ENCODE peak calls at places on chromosomes 12 and 14, in five cellular contexts. K, Z, W, F and H are unnamed samples.
A peak's percentile ranks its signal among the peaks of the same experiment; 100 is the strongest.

GRCh38 chr12:16294589-16294988 is 17.1 kb upstream of the SLC15A5 start:
- DNase-seq in K (no peak), Z (no peak), W (no peak), F (no peak), H (no peak)

GRCh38 chr12:126667340-126667739 is 1599.6 kb upstream of the TMEM132C start:
- DNase-seq in K (no peak), Z (no peak), W (no peak), F (no peak), H (no peak)

GRCh38 chr12:122850048-122850445 is 14.8 kb downstream of the HIP1R start:
- DNase-seq in K (no peak), Z (no peak), W (no peak), F (peak; percentile 38), H (no peak)

GRCh38 chr14:21498540-21499526 is 12.3 kb downstream of the METTL3 start:
- DNase-seq in K (no peak), Z (no peak), W (peak; percentile 60), F (no peak), H (no peak)

GRCh38 chr14:94066089-94066676 is 14.8 kb downstream of the DDX24 start:
- DNase-seq in K (no peak), Z (no peak), W (no peak), F (no peak), H (no peak)

GRCh38 chr12:59453461-59453860 is 142.4 kb upstream of the SLC16A7 start:
- DNase-seq in K (no peak), Z (no peak), W (no peak), F (no peak), H (no peak)

GRCh38 chr14:68819260-68819691 is 26.4 kb upstream of the ZFP36L1 start:
- DNase-seq in K (no peak), Z (no peak), W (peak; percentile 20), F (no peak), H (no peak)

GRCh38 chr12:105812356-105812755 is 326.4 kb downstream of the NUAK1 start:
- DNase-seq in K (no peak), Z (no peak), W (no peak), F (no peak), H (no peak)

GRCh38 chr14:100583245-100583644 is 4.0 kb downstream of the BEGAIN start:
- DNase-seq in K (no peak), Z (no peak), W (no peak), F (no peak), H (no peak)

DNA sequence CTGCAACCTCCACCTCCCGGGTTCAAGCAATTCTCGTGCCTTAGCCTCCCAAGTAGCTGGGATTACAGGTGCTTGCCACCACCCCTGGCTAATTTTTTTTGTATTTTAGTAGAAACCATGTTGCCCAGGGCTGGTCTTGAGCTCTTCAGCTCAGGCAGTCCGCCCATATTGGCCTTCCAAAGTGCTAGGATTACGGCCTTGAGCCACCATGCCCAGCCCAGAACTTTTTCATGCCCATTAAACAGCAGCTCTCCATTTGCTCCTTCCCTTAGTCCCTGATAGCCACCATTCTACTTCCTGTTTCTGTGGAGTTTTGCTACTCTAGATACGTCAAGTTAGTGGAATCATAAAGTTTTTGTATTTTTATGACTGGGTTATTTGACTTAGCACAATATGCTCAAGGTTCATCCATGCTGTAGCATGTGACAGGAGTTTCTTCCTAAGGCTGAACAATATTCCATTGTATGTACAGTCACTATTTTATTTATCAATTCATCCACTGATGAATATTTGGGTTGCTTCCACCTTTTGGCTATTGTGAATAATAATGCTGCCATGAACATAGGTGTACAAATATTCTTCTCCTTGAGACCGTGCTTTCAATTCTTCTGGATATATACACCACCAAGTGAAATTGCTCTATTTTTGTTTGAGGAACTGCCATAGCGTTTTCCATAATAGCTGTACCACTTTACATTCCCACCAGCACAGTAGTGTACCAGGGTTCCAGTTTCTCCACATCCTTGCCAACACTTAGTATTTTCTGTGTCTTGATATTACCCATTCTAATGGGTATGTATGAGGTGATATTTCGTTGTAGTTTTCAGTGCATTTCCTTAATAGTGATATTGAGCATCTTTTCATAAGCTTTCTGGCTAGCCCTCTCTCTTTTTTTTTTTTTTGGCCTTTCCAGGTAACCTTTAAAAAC is 15.0 kb downstream of the ATF1 start:
- DNase-seq in K (no peak), Z (no peak), W (no peak), F (no peak), H (no peak)
- H3K27ac ChIP-seq in K (no peak overlapping the region), Z (no peak overlapping the region), W (no peak overlapping the region), F (no peak overlapping the region), H (no peak overlapping the region)

DNA sequence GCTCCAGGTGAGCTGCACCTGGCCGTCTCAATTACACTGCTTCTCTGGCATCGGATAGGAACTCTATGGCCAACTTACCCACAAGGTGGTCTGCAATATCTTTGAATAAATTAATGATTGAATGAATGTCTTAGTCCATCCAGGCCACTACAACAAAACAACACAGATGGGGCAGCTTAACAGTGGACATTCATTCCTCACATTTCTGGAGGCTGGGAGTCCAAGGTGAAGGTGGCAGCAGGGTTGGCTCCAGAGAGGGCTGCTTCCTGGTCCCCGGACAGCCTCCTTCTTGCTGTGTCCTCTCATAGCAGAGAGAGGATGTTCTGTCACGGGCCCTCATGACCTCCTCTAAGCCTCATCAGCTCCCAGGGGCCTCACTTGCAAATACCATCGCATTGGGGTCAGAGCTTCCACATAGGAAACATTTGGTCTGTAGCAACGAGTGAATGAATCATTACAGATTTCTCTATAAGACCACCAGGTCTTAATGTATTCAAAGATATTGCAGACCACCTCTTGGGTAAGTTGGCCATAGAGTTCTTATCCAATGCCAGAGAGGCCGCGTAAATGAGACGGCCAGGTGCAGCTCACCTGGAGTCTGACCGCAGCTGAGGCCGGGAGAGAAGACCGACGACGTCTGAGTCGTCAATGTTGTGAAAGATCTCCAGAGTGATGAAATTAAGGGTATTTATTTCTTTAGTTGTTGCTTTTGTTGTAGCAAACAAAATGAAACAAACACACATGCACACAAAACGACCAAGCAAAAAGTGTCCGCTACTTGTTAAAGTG is 182.7 kb upstream of the C14orf180 start:
- DNase-seq in K (peak; percentile 5), Z (no peak), W (no peak), F (no peak), H (no peak)
- H3K27ac ChIP-seq in K (no peak overlapping the region), Z (no peak overlapping the region), W (no peak overlapping the region), F (no peak overlapping the region), H (no peak overlapping the region)

GRCh38 chr14:73788871-73789590 is 62.6 kb upstream of the PTGR2 start:
- DNase-seq in K (no peak), Z (no peak), W (no peak), F (no peak), H (no peak)
- H3K27ac ChIP-seq in K (peak overlapping the region; percentile 99), Z (no peak overlapping the region), W (peak overlapping the region; percentile 19), F (peak overlapping the region; percentile 98), H (peak overlapping the region; percentile 96)

DNA sequence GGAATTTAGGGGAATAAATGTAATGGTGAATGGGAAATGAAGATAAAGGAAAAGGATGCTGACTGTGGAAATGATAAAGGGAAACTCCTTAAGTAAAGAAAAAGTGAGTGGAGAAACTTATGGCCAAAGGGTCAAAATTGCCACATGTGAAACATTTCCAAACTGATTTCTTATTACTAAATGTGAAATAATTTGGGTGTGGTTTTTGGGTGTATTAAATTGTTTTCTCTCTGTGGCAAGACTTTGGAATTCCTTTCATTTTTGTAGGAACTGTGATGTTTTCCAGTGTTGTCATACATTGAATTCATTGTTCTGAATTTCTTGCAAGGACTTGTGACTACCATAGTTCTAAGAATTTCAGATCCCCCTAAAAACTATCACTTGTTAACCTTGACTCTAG is 1891.5 kb upstream of the SEL1L start:
- DNase-seq in K (no peak), Z (no peak), W (no peak), F (no peak), H (no peak)
- H3K27ac ChIP-seq in K (no peak overlapping the region), Z (no peak overlapping the region), W (no peak overlapping the region), F (no peak overlapping the region), H (no peak overlapping the region)